ENCODE peak calls at places on chromosomes 4 and X, in six cellular contexts. One of them, this sample, is unnamed.

GRCh38 chr4:13851541-13851940 is 224.0 kb upstream of the BOD1L1 start:
- DNase-seq in GM12878: no peak
- DNase-seq in bronchial epithelial cell: no peak
- DNase-seq in mucosa of descending colon: no peak
- DNase-seq in fibroblast of the aortic adventitia: no peak
- DNase-seq in cardiac fibroblast: no peak
- DNase-seq in this sample: no peak

GRCh38 chrX:121635141-121635540 is 587.7 kb downstream of the GLUD2 start:
- DNase-seq in GM12878: no peak
- DNase-seq in cardiac fibroblast: no peak
- DNase-seq in mucosa of descending colon: no peak
- DNase-seq in bronchial epithelial cell: peak; percentile 46
- DNase-seq in fibroblast of the aortic adventitia: peak; percentile 6
- DNase-seq in this sample: peak; percentile 23

GRCh38 chr4:69787879-69788278 is 27.5 kb upstream of the SULT1B1 start:
- DNase-seq in GM12878: no peak
- DNase-seq in cardiac fibroblast: peak; percentile 52
- DNase-seq in fibroblast of the aortic adventitia: peak; percentile 39
- DNase-seq in bronchial epithelial cell: peak; percentile 95
- DNase-seq in mucosa of descending colon: no peak
- DNase-seq in this sample: peak; percentile 74

GRCh38 chr4:47533689-47534347 is 48.7 kb downstream of the ATP10D start:
- DNase-seq in fibroblast of the aortic adventitia: peak; percentile 29
- DNase-seq in cardiac fibroblast: no peak
- DNase-seq in bronchial epithelial cell: peak; percentile 26
- DNase-seq in mucosa of descending colon: no peak
- DNase-seq in GM12878: no peak
- DNase-seq in this sample: no peak

GRCh38 chr4:23135792-23136645 is 443.3 kb downstream of the GBA3 start:
- DNase-seq in bronchial epithelial cell: peak; percentile 54
- DNase-seq in fibroblast of the aortic adventitia: peak; percentile 45
- DNase-seq in GM12878: no peak
- DNase-seq in cardiac fibroblast: peak; percentile 56
- DNase-seq in mucosa of descending colon: peak; percentile 54
- DNase-seq in this sample: peak; percentile 63

GRCh38 chr4:128571747-128572146 is 237.8 kb upstream of the JADE1 start:
- DNase-seq in mucosa of descending colon: no peak
- DNase-seq in cardiac fibroblast: peak; percentile 97
- DNase-seq in fibroblast of the aortic adventitia: peak; percentile 96
- DNase-seq in GM12878: no peak
- DNase-seq in bronchial epithelial cell: peak; percentile 87
- DNase-seq in this sample: peak; percentile 85

GRCh38 chr4:111961806-111962205 is 183.4 kb upstream of the FAM241A start:
- DNase-seq in mucosa of descending colon: no peak
- DNase-seq in fibroblast of the aortic adventitia: no peak
- DNase-seq in GM12878: no peak
- DNase-seq in bronchial epithelial cell: peak; percentile 76
- DNase-seq in cardiac fibroblast: peak; percentile 15
- DNase-seq in this sample: peak; percentile 65

GRCh38 chrX:129534816-129535578 is 5.1 kb upstream of the OCRL start:
- DNase-seq in fibroblast of the aortic adventitia: peak; percentile 33
- DNase-seq in cardiac fibroblast: peak; percentile 48
- DNase-seq in GM12878: no peak
- DNase-seq in mucosa of descending colon: no peak
- DNase-seq in bronchial epithelial cell: peak; percentile 55
- DNase-seq in this sample: peak; percentile 68

GRCh38 chr4:27474691-27475090 is 614.0 kb downstream of the STIM2 start:
- DNase-seq in GM12878: no peak
- DNase-seq in bronchial epithelial cell: no peak
- DNase-seq in fibroblast of the aortic adventitia: no peak
- DNase-seq in cardiac fibroblast: no peak
- DNase-seq in mucosa of descending colon: no peak
- DNase-seq in this sample: no peak

GRCh38 chrX:771536-771935 is 140.9 kb downstream of the SHOX start:
- DNase-seq in bronchial epithelial cell: no peak
- DNase-seq in cardiac fibroblast: no peak
- DNase-seq in GM12878: no peak
- DNase-seq in mucosa of descending colon: no peak
- DNase-seq in fibroblast of the aortic adventitia: no peak
- DNase-seq in this sample: no peak

GRCh38 chrX:76987381-76987780 is 459.8 kb upstream of the FGF16 start:
- DNase-seq in cardiac fibroblast: no peak
- DNase-seq in mucosa of descending colon: no peak
- DNase-seq in fibroblast of the aortic adventitia: peak; percentile 16
- DNase-seq in bronchial epithelial cell: peak; percentile 3
- DNase-seq in GM12878: no peak
- DNase-seq in this sample: peak; percentile 0

GRCh38 chr4:88583643-88584470 is 8.4 kb upstream of the HERC3 start:
- DNase-seq in cardiac fibroblast: peak; percentile 29
- DNase-seq in bronchial epithelial cell: no peak
- DNase-seq in fibroblast of the aortic adventitia: no peak
- DNase-seq in GM12878: no peak
- DNase-seq in mucosa of descending colon: no peak
- DNase-seq in this sample: no peak

GRCh38 chr4:151409470-151410313 is 716 bp downstream of the FHIP1A start:
- DNase-seq in mucosa of descending colon: peak; percentile 68
- DNase-seq in fibroblast of the aortic adventitia: no peak
- DNase-seq in GM12878: no peak
- DNase-seq in bronchial epithelial cell: peak; percentile 86
- DNase-seq in cardiac fibroblast: peak; percentile 22
- DNase-seq in this sample: peak; percentile 93

GRCh38 chr4:83889802-83890201 is 353.9 kb downstream of the GPAT3 start:
- DNase-seq in GM12878: no peak
- DNase-seq in mucosa of descending colon: no peak
- DNase-seq in bronchial epithelial cell: peak; percentile 84
- DNase-seq in cardiac fibroblast: peak; percentile 63
- DNase-seq in fibroblast of the aortic adventitia: peak; percentile 65
- DNase-seq in this sample: peak; percentile 76

GRCh38 chr4:4170596-4171150 is 56.1 kb downstream of the OTOP1 start:
- DNase-seq in fibroblast of the aortic adventitia: no peak
- DNase-seq in bronchial epithelial cell: no peak
- DNase-seq in GM12878: no peak
- DNase-seq in cardiac fibroblast: no peak
- DNase-seq in mucosa of descending colon: no peak
- DNase-seq in this sample: no peak

GRCh38 chrX:47097018-47097417 is 18.8 kb downstream of the RGN start:
- DNase-seq in mucosa of descending colon: no peak
- DNase-seq in cardiac fibroblast: no peak
- DNase-seq in GM12878: no peak
- DNase-seq in bronchial epithelial cell: no peak
- DNase-seq in fibroblast of the aortic adventitia: no peak
- DNase-seq in this sample: no peak

GRCh38 chr4:111937368-111937767 is 207.9 kb upstream of the FAM241A start:
- DNase-seq in bronchial epithelial cell: peak; percentile 75
- DNase-seq in cardiac fibroblast: peak; percentile 36
- DNase-seq in mucosa of descending colon: no peak
- DNase-seq in GM12878: no peak
- DNase-seq in fibroblast of the aortic adventitia: peak; percentile 59
- DNase-seq in this sample: peak; percentile 72

GRCh38 chr4:181870326-181870725 is 372.9 kb upstream of the TENM3 start:
- DNase-seq in bronchial epithelial cell: peak; percentile 25
- DNase-seq in cardiac fibroblast: peak; percentile 27
- DNase-seq in mucosa of descending colon: no peak
- DNase-seq in GM12878: no peak
- DNase-seq in fibroblast of the aortic adventitia: peak; percentile 7
- DNase-seq in this sample: peak; percentile 42

GRCh38 chr4:142322996-142323395 is 523.1 kb downstream of the INPP4B start:
- DNase-seq in cardiac fibroblast: no peak
- DNase-seq in mucosa of descending colon: no peak
- DNase-seq in GM12878: no peak
- DNase-seq in fibroblast of the aortic adventitia: no peak
- DNase-seq in bronchial epithelial cell: no peak
- DNase-seq in this sample: no peak

GRCh38 chrX:111262086-111262485 is 8.2 kb downstream of the CAPN6 start:
- DNase-seq in bronchial epithelial cell: no peak
- DNase-seq in mucosa of descending colon: no peak
- DNase-seq in fibroblast of the aortic adventitia: no peak
- DNase-seq in cardiac fibroblast: no peak
- DNase-seq in GM12878: no peak
- DNase-seq in this sample: no peak

GRCh38 chrX:132004728-132005127 is 18.4 kb upstream of the STK26 start:
- DNase-seq in bronchial epithelial cell: peak; percentile 87
- DNase-seq in fibroblast of the aortic adventitia: no peak
- DNase-seq in GM12878: no peak
- DNase-seq in cardiac fibroblast: peak; percentile 1
- DNase-seq in mucosa of descending colon: no peak
- DNase-seq in this sample: peak; percentile 85

GRCh38 chr4:52111995-52112394 is 60.9 kb downstream of the SPATA18 start:
- DNase-seq in bronchial epithelial cell: no peak
- DNase-seq in cardiac fibroblast: peak; percentile 16
- DNase-seq in mucosa of descending colon: no peak
- DNase-seq in fibroblast of the aortic adventitia: no peak
- DNase-seq in GM12878: no peak
- DNase-seq in this sample: no peak

GRCh38 chr4:53463340-53463739 is 85.9 kb downstream of the FIP1L1 start:
- DNase-seq in mucosa of descending colon: no peak
- DNase-seq in GM12878: no peak
- DNase-seq in bronchial epithelial cell: no peak
- DNase-seq in cardiac fibroblast: no peak
- DNase-seq in fibroblast of the aortic adventitia: peak; percentile 65
- DNase-seq in this sample: no peak
- TF ChIP-seq CTCF in mucosa of descending colon: no peak
- TF ChIP-seq CTCF in GM12878: no peak
- TF ChIP-seq CTCF in bronchial epithelial cell: no peak
- TF ChIP-seq CTCF in cardiac fibroblast: no peak
- TF ChIP-seq CTCF in fibroblast of the aortic adventitia: no peak
- TF ChIP-seq CTCF in this sample: no peak

GRCh38 chr4:139808381-139809206 is 143.0 kb downstream of the MGST2 start:
- DNase-seq in bronchial epithelial cell: no peak
- DNase-seq in mucosa of descending colon: no peak
- DNase-seq in GM12878: no peak
- DNase-seq in fibroblast of the aortic adventitia: peak; percentile 13
- DNase-seq in cardiac fibroblast: no peak
- DNase-seq in this sample: no peak
- H3K4me3 ChIP-seq in bronchial epithelial cell: no peak overlapping the region
- H3K4me3 ChIP-seq in mucosa of descending colon: no peak overlapping the region
- H3K4me3 ChIP-seq in GM12878: no peak overlapping the region
- H3K4me3 ChIP-seq in fibroblast of the aortic adventitia: no peak overlapping the region
- H3K4me3 ChIP-seq in cardiac fibroblast: no peak overlapping the region
- H3K4me3 ChIP-seq in this sample: no peak overlapping the region

GRCh38 chrX:48703642-48704481 is 7.3 kb downstream of the SUV39H1 start:
- DNase-seq in bronchial epithelial cell: peak; percentile 94
- DNase-seq in GM12878: no peak
- DNase-seq in mucosa of descending colon: peak; percentile 21
- DNase-seq in fibroblast of the aortic adventitia: peak; percentile 20
- DNase-seq in cardiac fibroblast: peak; percentile 25
- DNase-seq in this sample: peak; percentile 95
- TF ChIP-seq CTCF in bronchial epithelial cell: peak; percentile 11
- TF ChIP-seq CTCF in GM12878: no peak
- TF ChIP-seq CTCF in mucosa of descending colon: no peak
- TF ChIP-seq CTCF in fibroblast of the aortic adventitia: peak; percentile 8
- TF ChIP-seq CTCF in cardiac fibroblast: no peak
- TF ChIP-seq CTCF in this sample: peak; percentile 40

GRCh38 chrX:13010546-13010945 is 33.9 kb downstream of the FAM9C start:
- DNase-seq in mucosa of descending colon: no peak
- DNase-seq in GM12878: no peak
- DNase-seq in cardiac fibroblast: no peak
- DNase-seq in fibroblast of the aortic adventitia: no peak
- DNase-seq in bronchial epithelial cell: no peak
- DNase-seq in this sample: no peak

GRCh38 chrX:13008189-13008533 is 33.3 kb downstream of the TMSB4X start:
- DNase-seq in cardiac fibroblast: no peak
- DNase-seq in GM12878: no peak
- DNase-seq in mucosa of descending colon: no peak
- DNase-seq in fibroblast of the aortic adventitia: no peak
- DNase-seq in bronchial epithelial cell: no peak
- DNase-seq in this sample: no peak

GRCh38 chrX:13008851-13009250 is 33.9 kb downstream of the TMSB4X start:
- DNase-seq in bronchial epithelial cell: no peak
- DNase-seq in cardiac fibroblast: no peak
- DNase-seq in mucosa of descending colon: no peak
- DNase-seq in GM12878: no peak
- DNase-seq in fibroblast of the aortic adventitia: no peak
- DNase-seq in this sample: peak; percentile 32

GRCh38 chrX:13009256-13009655 is 34.3 kb downstream of the TMSB4X start:
- DNase-seq in cardiac fibroblast: no peak
- DNase-seq in GM12878: no peak
- DNase-seq in bronchial epithelial cell: no peak
- DNase-seq in mucosa of descending colon: no peak
- DNase-seq in fibroblast of the aortic adventitia: peak; percentile 34
- DNase-seq in this sample: peak; percentile 35

DNA sequence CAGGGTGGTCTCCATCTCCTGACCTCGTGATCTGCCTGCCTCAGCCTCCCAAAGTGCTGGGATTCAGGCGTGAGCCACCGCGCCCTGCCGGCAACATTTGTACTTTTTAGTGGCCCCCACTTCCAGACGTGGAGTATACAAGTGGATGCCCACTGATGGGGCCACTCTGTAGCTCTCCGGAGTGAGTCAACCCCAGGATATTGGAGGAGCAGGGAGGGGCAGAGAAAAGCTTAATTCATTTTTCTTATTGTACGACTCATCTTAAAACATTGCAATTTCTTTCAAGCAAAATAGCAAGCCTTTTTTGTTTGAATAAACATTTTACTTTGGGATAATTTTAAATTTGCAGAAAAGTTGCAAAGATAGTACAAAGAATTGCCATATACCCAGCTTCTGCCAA is 34.6 kb downstream of the FAM9C start:
- DNase-seq in cardiac fibroblast: no peak
- DNase-seq in bronchial epithelial cell: no peak
- DNase-seq in mucosa of descending colon: no peak
- DNase-seq in fibroblast of the aortic adventitia: no peak
- DNase-seq in GM12878: no peak
- DNase-seq in this sample: peak; percentile 36
- H3K4me3 ChIP-seq in cardiac fibroblast: no peak overlapping the region
- H3K4me3 ChIP-seq in bronchial epithelial cell: no peak overlapping the region
- H3K4me3 ChIP-seq in mucosa of descending colon: no peak overlapping the region
- H3K4me3 ChIP-seq in fibroblast of the aortic adventitia: no peak overlapping the region
- H3K4me3 ChIP-seq in GM12878: no peak overlapping the region
- H3K4me3 ChIP-seq in this sample: no peak overlapping the region

GRCh38 chr4:161256172-161256571 is 907.6 kb downstream of the FSTL5 start:
- DNase-seq in mucosa of descending colon: no peak
- DNase-seq in bronchial epithelial cell: no peak
- DNase-seq in GM12878: no peak
- DNase-seq in fibroblast of the aortic adventitia: no peak
- DNase-seq in cardiac fibroblast: no peak
- DNase-seq in this sample: peak; percentile 14
- TF ChIP-seq CTCF in mucosa of descending colon: no peak
- TF ChIP-seq CTCF in bronchial epithelial cell: no peak
- TF ChIP-seq CTCF in GM12878: no peak
- TF ChIP-seq CTCF in fibroblast of the aortic adventitia: no peak
- TF ChIP-seq CTCF in cardiac fibroblast: no peak
- TF ChIP-seq CTCF in this sample: no peak

DNA sequence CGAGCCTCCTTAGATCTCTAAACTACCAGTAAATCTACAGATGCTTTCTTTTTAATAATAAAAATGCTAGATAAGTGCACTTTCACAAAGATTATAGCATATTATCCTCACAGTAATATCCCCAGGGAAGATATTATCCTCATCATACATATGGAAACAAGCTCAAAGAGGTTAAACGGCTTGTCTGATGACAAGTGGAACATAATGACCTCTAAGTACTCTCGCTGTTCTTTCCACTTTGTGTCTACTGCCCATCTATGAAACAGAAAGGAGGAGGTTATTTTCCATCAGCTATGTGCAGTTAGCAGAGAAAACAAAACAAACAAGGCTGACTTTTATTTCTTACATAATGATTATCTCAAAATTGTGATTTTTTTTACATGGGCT is 42.8 kb upstream of the PRDM8 start:
- DNase-seq in GM12878: no peak
- DNase-seq in fibroblast of the aortic adventitia: no peak
- DNase-seq in mucosa of descending colon: no peak
- DNase-seq in cardiac fibroblast: peak; percentile 21
- DNase-seq in bronchial epithelial cell: no peak
- DNase-seq in this sample: no peak
- H3K4me3 ChIP-seq in GM12878: no peak overlapping the region
- H3K4me3 ChIP-seq in fibroblast of the aortic adventitia: no peak overlapping the region
- H3K4me3 ChIP-seq in mucosa of descending colon: no peak overlapping the region
- H3K4me3 ChIP-seq in cardiac fibroblast: no peak overlapping the region
- H3K4me3 ChIP-seq in bronchial epithelial cell: no peak overlapping the region
- H3K4me3 ChIP-seq in this sample: no peak overlapping the region

This sample was measured in epithelial cell of esophagus.